ENCODE peak calls at places on chromosomes 12 and 14, in six cellular contexts. R is ovary; I is progenitor cell of endocrine pancreas; V is transverse colon; S is fibroblast of pulmonary artery; Q is CD8-positive, alpha-beta T cell. P is an unnamed sample.
A peak's percentile ranks its signal among the peaks of the same experiment; 100 is the strongest.

GRCh38 chr12:26963413-26963812 is 25.1 kb downstream of the FGFR1OP2 start:
- DNase-seq in Q (no peak), S (peak; percentile 45), I (no peak), V (no peak), R (no peak), P (no peak)

GRCh38 chr14:104724981-104725771 is 1.1 kb downstream of the ADSS1 start:
- DNase-seq in S (peak; percentile 49), Q (no peak), V (peak; percentile 37), R (no peak), I (no peak), P (peak; percentile 40)

GRCh38 chr14:52706286-52706685 is 714 bp upstream of the PSMC6 start:
- DNase-seq in V (no peak), S (no peak), R (no peak), I (no peak), Q (peak; percentile 23), P (no peak)

GRCh38 chr12:122097641-122098364 is 19.2 kb downstream of the MLXIP start:
- DNase-seq in Q (no peak), I (peak; percentile 51), S (peak; percentile 82), R (peak; percentile 52), V (peak; percentile 85), P (no peak)

GRCh38 chr14:80867091-80867490 is 74.4 kb downstream of the CEP128 start:
- DNase-seq in Q (no peak), V (no peak), S (no peak), I (no peak), R (no peak), P (no peak)

GRCh38 chr12:86772688-86773087 is 516.5 kb upstream of the MGAT4C start:
- DNase-seq in S (no peak), Q (no peak), R (no peak), V (no peak), I (no peak), P (no peak)

GRCh38 chr12:16473610-16474326 is 126.3 kb downstream of the MGST1 start:
- DNase-seq in I (no peak), Q (no peak), R (no peak), S (peak; percentile 75), V (no peak), P (no peak)

GRCh38 chr12:46160081-46160980 is 108.5 kb downstream of the SLC38A1 start:
- DNase-seq in V (no peak), S (peak; percentile 75), R (no peak), Q (no peak), I (no peak), P (no peak)

GRCh38 chr12:64299628-64300027 is 77.5 kb upstream of the KICS2 start:
- DNase-seq in S (no peak), I (no peak), R (no peak), V (no peak), Q (no peak), P (no peak)

GRCh38 chr14:54338696-54339317 is 58.0 kb upstream of the CDKN3 start:
- DNase-seq in V (no peak), R (no peak), I (no peak), Q (no peak), S (peak; percentile 77), P (no peak)

GRCh38 chr14:100140452-100141132 is 18.9 kb downstream of the DEGS2 start:
- DNase-seq in S (peak; percentile 20), R (no peak), V (no peak), I (peak; percentile 43), Q (no peak), P (peak; percentile 36)

GRCh38 chr14:46137786-46138185 is 513.8 kb downstream of the RPL10L start:
- DNase-seq in I (no peak), Q (no peak), S (no peak), R (no peak), V (no peak), P (no peak)

GRCh38 chr14:89621009-89621421 is 204.0 kb upstream of the FOXN3 start:
- DNase-seq in Q (peak; percentile 29), S (no peak), I (no peak), V (no peak), R (no peak), P (no peak)

GRCh38 chr12:57655541-57656240 is 22.7 kb upstream of the B4GALNT1 start:
- DNase-seq in R (no peak), Q (no peak), S (no peak), I (no peak), V (no peak), P (no peak)

GRCh38 chr14:104559043-104559768 is 20.4 kb upstream of the C14orf180 start:
- DNase-seq in I (no peak), Q (no peak), R (no peak), S (no peak), V (no peak), P (no peak)

GRCh38 chr12:10363922-10364838 is 25.7 kb downstream of the KLRK1 start:
- DNase-seq in I (no peak), V (peak; percentile 41), R (peak; percentile 60), Q (no peak), S (peak; percentile 55), P (no peak)

GRCh38 chr12:97778111-97778510 is 315.5 kb downstream of the RMST start:
- DNase-seq in V (no peak), Q (no peak), R (no peak), I (no peak), S (no peak), P (no peak)

GRCh38 chr14:60051690-60052324 is 39.9 kb upstream of the PCNX4 start:
- DNase-seq in I (no peak), R (no peak), Q (no peak), V (no peak), S (peak; percentile 13), P (no peak)

GRCh38 chr12:45355750-45356149 is 139.9 kb downstream of the ANO6 start:
- DNase-seq in V (no peak), I (no peak), R (no peak), Q (no peak), S (no peak), P (no peak)

GRCh38 chr12:57133013-57133569 is 4.8 kb downstream of the LRP1 start:
- DNase-seq in R (no peak), Q (no peak), I (no peak), S (no peak), V (peak; percentile 7), P (no peak)

GRCh38 chr12:117282490-117282889 is 78.9 kb downstream of the NOS1 start:
- DNase-seq in S (no peak), V (no peak), I (no peak), R (no peak), Q (no peak), P (no peak)

GRCh38 chr14:35441160-35441559 is 36.6 kb upstream of the NFKBIA start:
- DNase-seq in Q (no peak), S (no peak), V (no peak), R (no peak), I (no peak), P (no peak)

GRCh38 chr14:35435177-35435576 is 30.6 kb upstream of the NFKBIA start:
- DNase-seq in V (no peak), R (no peak), Q (no peak), S (no peak), I (no peak), P (no peak)

GRCh38 chr14:35444104-35444503 is 39.6 kb upstream of the NFKBIA start:
- DNase-seq in R (no peak), S (no peak), I (no peak), V (no peak), Q (no peak), P (no peak)

DNA sequence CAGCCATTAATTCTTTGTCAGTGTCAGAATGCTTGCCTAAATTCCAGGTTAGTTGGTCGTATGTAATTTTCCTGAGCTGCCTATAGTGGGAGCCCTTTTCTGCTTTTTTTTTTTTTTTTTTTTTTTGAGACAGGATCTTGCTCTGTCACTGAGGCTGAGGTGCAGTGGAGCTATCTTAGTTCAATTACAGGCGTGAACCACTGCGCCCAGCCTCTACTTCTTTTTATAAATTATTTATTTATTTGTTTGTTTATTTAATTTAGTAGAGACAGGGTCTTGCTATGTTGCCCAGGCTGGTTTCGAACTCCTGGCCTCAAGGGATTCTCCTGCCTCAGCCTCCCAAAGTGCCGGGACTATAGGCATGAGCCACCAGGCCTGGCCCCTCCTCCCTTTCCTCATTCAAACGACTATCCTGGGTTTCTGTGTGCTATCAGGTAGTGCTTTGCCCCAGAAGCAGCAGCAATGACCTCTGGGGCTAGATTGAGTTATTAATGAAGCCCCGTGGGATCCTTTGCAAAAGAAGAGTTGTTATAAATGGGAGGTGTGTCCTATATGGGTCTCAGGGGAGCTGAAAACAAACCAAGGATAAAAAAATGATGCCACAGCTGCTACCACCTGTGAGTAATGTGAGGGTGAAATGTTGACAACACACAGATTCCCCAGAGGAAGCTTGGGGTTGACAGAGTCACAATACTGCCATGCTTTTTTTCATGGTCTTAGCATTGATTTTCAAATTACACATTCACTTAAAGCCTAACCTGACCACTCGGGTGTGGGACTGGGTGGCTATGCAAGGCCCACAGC is 34.6 kb upstream of the NFKBIA start:
- DNase-seq in Q (no peak), V (no peak), I (no peak), R (no peak), S (peak; percentile 14), P (no peak)
- TF ChIP-seq CTCF in Q (no peak), V (peak; percentile 36), I (peak; percentile 58), R (no peak), S (peak; percentile 64), P (peak; percentile 69)

GRCh38 chr12:53327435-53328042 is 6.1 kb upstream of the AAAS start:
- DNase-seq in I (no peak), R (no peak), Q (no peak), V (no peak), S (peak; percentile 45), P (no peak)
- TF ChIP-seq CTCF in I (peak; percentile 8), R (no peak), Q (no peak), V (no peak), S (peak; percentile 41), P (peak; percentile 39)

DNA sequence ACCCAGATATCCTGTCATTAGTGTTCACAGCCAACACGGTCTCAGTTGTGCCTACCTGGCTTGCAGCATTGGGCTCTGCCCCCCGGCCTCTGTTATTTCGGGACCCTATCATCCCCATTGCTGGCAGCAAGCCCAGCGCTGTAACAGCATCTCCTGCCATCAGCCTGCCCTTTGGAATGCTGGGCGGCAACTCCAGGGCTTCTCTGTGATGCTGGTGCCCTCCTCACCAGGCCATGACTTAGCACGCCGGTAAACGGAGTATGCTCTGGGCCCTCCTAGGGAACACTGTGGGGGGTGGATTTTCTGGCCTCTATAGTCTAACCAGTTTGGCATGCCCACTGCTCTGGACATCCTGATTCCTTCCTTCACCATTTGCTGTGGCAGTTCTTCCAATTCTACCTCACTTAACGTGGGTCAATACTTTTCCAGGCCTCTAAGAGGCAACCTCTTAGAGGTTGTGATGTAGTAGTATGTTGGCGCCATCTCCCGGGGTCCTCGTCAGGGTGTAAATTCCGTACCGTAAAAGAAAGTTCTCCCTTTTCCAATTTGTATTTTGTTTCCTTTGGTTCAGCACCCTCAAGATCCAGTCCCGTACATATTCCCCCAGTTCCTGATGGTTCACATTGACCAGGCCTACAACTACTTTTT is 80.0 kb downstream of the SINHCAF start:
- DNase-seq in I (no peak), S (peak; percentile 30), R (no peak), Q (no peak), V (no peak), P (no peak)
- TF ChIP-seq CTCF in I (peak; percentile 55), S (peak; percentile 8), R (no peak), Q (no peak), V (no peak), P (peak; percentile 61)

GRCh38 chr12:113887906-113888305 is 78.2 kb downstream of the RBM19 start:
- DNase-seq in R (no peak), Q (no peak), S (no peak), I (no peak), V (no peak), P (no peak)

GRCh38 chr12:113888435-113888834 is 77.7 kb downstream of the RBM19 start:
- DNase-seq in V (no peak), R (no peak), Q (no peak), S (no peak), I (no peak), P (no peak)

GRCh38 chr12:113891167-113891692 is 74.9 kb downstream of the RBM19 start:
- DNase-seq in Q (no peak), R (no peak), I (no peak), S (no peak), V (no peak), P (no peak)

GRCh38 chr12:113889806-113890581 is 76.1 kb downstream of the RBM19 start:
- DNase-seq in R (no peak), S (no peak), V (no peak), I (no peak), Q (no peak), P (no peak)

GRCh38 chr12:113889076-113889475 is 77.0 kb downstream of the RBM19 start:
- DNase-seq in R (no peak), Q (no peak), I (no peak), V (no peak), S (no peak), P (no peak)
- TF ChIP-seq CTCF in R (no peak), Q (no peak), I (peak; percentile 14), V (no peak), S (no peak), P (no peak)